ENCODE peak calls at places on chromosomes 16 and 17, in six cellular contexts. P is CD8-positive, alpha-beta T cell; E is thoracic aorta; B is stimulated activated CD4-positive, alpha-beta T cell treated with anti-CD3 and anti-CD28 coated beads, Interleukin-4, amount 100 ng/mL, for 24 hours; A is LNCaP clone FGC; D is ELR. U is an unnamed sample.

GRCh38 chr16:23410176-23410575 is 42.8 kb downstream of the COG7 start:
- DNase-seq in P (no peak), E (no peak), B (no peak), A (no peak), D (peak), U (no peak)

GRCh38 chr17:28763137-28763799 is 19.5 kb downstream of the TRAF4 start:
- DNase-seq in P (no peak), E (no peak), B (no peak), A (no peak), D (no peak), U (no peak)

GRCh38 chr17:19013226-19013625 is 8.7 kb upstream of the FAM83G start:
- DNase-seq in P (no peak), E (no peak), B (no peak), A (no peak), D (no peak), U (no peak)

GRCh38 chr17:64213995-64214507 is 49.0 kb downstream of the TEX2 start:
- DNase-seq in P (no peak), E (no peak), B (no peak), A (no peak), D (no peak), U (no peak)

GRCh38 chr16:2023098-2023925 is 3.4 kb upstream of the NHERF2 start:
- DNase-seq in P (peak), E (peak), B (peak), A (no peak), D (peak), U (peak)

GRCh38 chr16:59324462-59324861 is 590.3 kb upstream of the GOT2 start:
- DNase-seq in P (no peak), E (no peak), B (no peak), A (no peak), D (peak), U (no peak)

GRCh38 chr16:52515068-52515671 is 31.8 kb downstream of the TOX3 start:
- DNase-seq in P (no peak), E (no peak), B (no peak), A (no peak), D (no peak), U (no peak)

GRCh38 chr16:66905633-66906539 is 12.8 kb downstream of the CDH16 start:
- DNase-seq in P (peak), E (no peak), B (no peak), A (peak), D (no peak), U (peak)

GRCh38 chr17:75003957-75004355 is 8.5 kb upstream of the MRPL58 start:
- DNase-seq in P (no peak), E (no peak), B (no peak), A (no peak), D (no peak), U (no peak)

GRCh38 chr17:12693640-12694039 is 27.9 kb downstream of the MYOCD start:
- DNase-seq in P (no peak), E (no peak), B (no peak), A (no peak), D (peak), U (no peak)

GRCh38 chr16:15907863-15908478 is 19.6 kb upstream of the CEP20 start:
- DNase-seq in P (no peak), E (no peak), B (peak), A (no peak), D (peak), U (peak)

GRCh38 chr16:56985288-56985961 is 3.9 kb upstream of the NLRC5 start:
- DNase-seq in P (no peak), E (peak), B (peak), A (no peak), D (peak), U (peak)

GRCh38 chr17:59558953-59559352 is 6.5 kb upstream of the DHX40 start:
- DNase-seq in P (no peak), E (no peak), B (no peak), A (no peak), D (peak), U (no peak)

GRCh38 chr17:62653002-62653830 is 25.7 kb downstream of the MRC2 start:
- DNase-seq in P (peak), E (peak), B (peak), A (no peak), D (peak), U (peak)

GRCh38 chr17:36506831-36507230 is 20.4 kb downstream of the ZNHIT3 start:
- DNase-seq in P (no peak), E (no peak), B (no peak), A (no peak), D (no peak), U (no peak)

GRCh38 chr16:70407811-70408274 is 31.1 kb downstream of the ST3GAL2 start:
- DNase-seq in P (no peak), E (no peak), B (no peak), A (no peak), D (no peak), U (no peak)

GRCh38 chr16:1543085-1543896 is 9.8 kb downstream of the TMEM204 start:
- DNase-seq in P (peak), E (peak), B (peak), A (no peak), D (peak), U (peak)